ENCODE peak calls at places on chromosomes 1 and 21, in seven cellular contexts. Y is IMR-90, U is H1, R is H9, A is mesendoderm, G is mesenchymal stem cell, T is trophoblast cell. X is an unnamed sample. For H3K4me1, the result is how much of the 10 kb centered on the place peaks cover.

GRCh38 chr1:183180634-183181056 is 5.4 kb upstream of the LAMC2 start:
- DNase-seq in Y (peak), U (no peak), R (no peak), A (peak), G (peak), T (no peak), X (no peak)

GRCh38 chr1:210099921-210100320 is 132.7 kb upstream of the SERTAD4 start:
- DNase-seq in Y (no peak), U (no peak), R (no peak), A (no peak), G (no peak), T (no peak), X (no peak)

GRCh38 chr21:28277324-28277723 is 715.4 kb downstream of the LTN1 start:
- DNase-seq in Y (no peak), U (no peak), R (no peak), A (no peak), G (no peak), T (no peak), X (no peak)

GRCh38 chr1:54572236-54572850 is 24.3 kb downstream of the ACOT11 start:
- DNase-seq in Y (no peak), U (no peak), R (no peak), A (peak), G (no peak), T (no peak), X (no peak)

GRCh38 chr1:10057305-10057704 is 24.5 kb downstream of the UBE4B start:
- DNase-seq in Y (peak), U (no peak), R (no peak), A (no peak), G (peak), T (no peak), X (no peak)

GRCh38 chr1:93677729-93678128 is 3.9 kb downstream of the BCAR3 start:
- DNase-seq in Y (no peak), U (no peak), R (no peak), A (no peak), G (no peak), T (no peak), X (no peak)

GRCh38 chr21:15560383-15561056 is 169.3 kb upstream of the USP25 start:
- DNase-seq in Y (no peak), U (no peak), R (no peak), A (no peak), G (no peak), T (no peak), X (no peak)

GRCh38 chr1:7335224-7335879 is 435.7 kb upstream of the VAMP3 start:
- DNase-seq in Y (peak), U (no peak), R (no peak), A (peak), G (peak), T (no peak), X (no peak)

GRCh38 chr1:17923684-17924083 is 168.6 kb downstream of the ACTL8 start:
- DNase-seq in Y (no peak), U (no peak), R (no peak), A (no peak), G (no peak), T (no peak), X (no peak)

DNA sequence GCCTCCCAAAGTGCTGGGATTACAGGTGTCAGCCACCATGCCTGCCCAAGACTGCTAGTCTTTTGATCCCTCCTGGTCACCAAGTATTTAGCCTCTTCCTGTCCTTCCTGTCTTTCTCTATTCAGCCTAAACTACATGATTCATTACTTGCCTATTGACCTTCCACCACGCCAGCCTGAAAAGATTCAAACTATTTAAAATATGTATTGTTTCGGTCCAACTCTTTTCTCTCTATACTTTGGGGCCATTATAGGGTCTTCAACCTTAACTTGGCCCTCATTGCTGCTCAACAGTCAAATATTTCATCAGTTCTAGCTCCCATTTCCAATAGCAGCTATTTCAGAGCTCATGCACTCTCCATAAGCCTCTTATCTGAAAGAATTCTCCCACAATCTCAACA is 153.0 kb downstream of the TNFSF18 start:
- DNase-seq in Y (peak), U (no peak), R (no peak), A (no peak), G (no peak), T (peak), X (no peak)
- H3K23ac ChIP-seq in Y (peak), U (no peak), R (no peak), A (no peak), G (no peak), T (no peak), X (no peak)

GRCh38 chr1:154623358-154623757 is 15.4 kb upstream of the ADAR start:
- DNase-seq in Y (no peak), U (no peak), R (no peak), A (no peak), G (no peak), T (no peak), X (no peak)
- H3K4me1 ChIP-seq in Y (under half), U (under half), R (under half), A (under half), G (under half), T (under half), X (under half)

GRCh38 chr1:203028784-203029553 is 2.7 kb downstream of the PPFIA4 start:
- DNase-seq in Y (no peak), U (no peak), R (peak), A (peak), G (peak), T (no peak), X (no peak)
- H3K9ac ChIP-seq in Y (no peak), U (peak), R (no peak), A (no peak), G (peak), T (no peak), X (no peak)

GRCh38 chr1:46582972-46583371 is 21.1 kb downstream of the MKNK1 start:
- DNase-seq in Y (no peak), U (no peak), R (no peak), A (peak), G (no peak), T (no peak), X (no peak)
- H3K23ac ChIP-seq in Y (no peak), U (no peak), R (no peak), A (no peak), G (no peak), T (no peak), X (no peak)

GRCh38 chr1:154751690-154752089 is 118.4 kb downstream of the KCNN3 start:
- DNase-seq in Y (no peak), U (no peak), R (no peak), A (peak), G (peak), T (no peak), X (no peak)

GRCh38 chr1:154750681-154751665 is 119.1 kb downstream of the KCNN3 start:
- DNase-seq in Y (no peak), U (no peak), R (peak), A (no peak), G (no peak), T (no peak), X (no peak)

GRCh38 chr1:154753426-154753825 is 116.7 kb downstream of the KCNN3 start:
- DNase-seq in Y (no peak), U (no peak), R (no peak), A (no peak), G (no peak), T (no peak), X (no peak)

GRCh38 chr1:154749078-154749760 is 120.9 kb downstream of the KCNN3 start:
- DNase-seq in Y (peak), U (no peak), R (no peak), A (no peak), G (peak), T (no peak), X (no peak)

GRCh38 chr1:154752273-154753030 is 117.6 kb downstream of the KCNN3 start:
- DNase-seq in Y (no peak), U (no peak), R (no peak), A (no peak), G (no peak), T (no peak), X (no peak)
- H3K4me1 ChIP-seq in Y (under half), U (under half), R (under half), A (under half), G (under half), T (under half), X (under half)

X was measured in neuronal stem cell.